ENCODE peak calls at places on chromosomes 5 and 9, in seven cellular contexts. O, H, C, J, B, E and K are unnamed samples.

GRCh38 chr5:138105709-138106108 is 21.9 kb downstream of the WNT8A start:
- DNase-seq in B (no peak), C (no peak), O (no peak), E (no peak), J (no peak), H (no peak), K (no peak)

GRCh38 chr9:87064311-87064710 is 117.0 kb upstream of the GAS1 start:
- DNase-seq in J (no peak), H (no peak), B (no peak), O (no peak), C (no peak), E (no peak), K (no peak)

GRCh38 chr9:135901826-135902225 is 5.5 kb downstream of the CAMSAP1 start:
- DNase-seq in J (no peak), H (no peak), B (no peak), E (no peak), C (no peak), O (no peak), K (no peak)

GRCh38 chr5:119218830-119219782 is 136.7 kb upstream of the TNFAIP8 start:
- DNase-seq in B (peak; percentile 22), E (peak; percentile 10), J (no peak), O (no peak), C (no peak), H (peak; percentile 3), K (no peak)

GRCh38 chr5:10729320-10730133 is 31.5 kb downstream of the DAP start:
- DNase-seq in C (no peak), E (no peak), O (no peak), J (no peak), H (no peak), B (no peak), K (no peak)

GRCh38 chr5:158234323-158235158 is 375.6 kb upstream of the CLINT1 start:
- DNase-seq in B (peak; percentile 61), C (no peak), J (no peak), H (peak; percentile 78), O (peak; percentile 21), E (peak; percentile 82), K (no peak)

GRCh38 chr9:134734270-134734669 is 92.7 kb downstream of the COL5A1 start:
- DNase-seq in E (peak; percentile 60), C (no peak), H (peak; percentile 78), B (peak; percentile 71), J (no peak), O (peak; percentile 48), K (no peak)

GRCh38 chr9:34403554-34404380 is 27.1 kb upstream of the MYORG start:
- DNase-seq in C (peak; percentile 42), H (peak; percentile 37), O (peak; percentile 47), E (peak; percentile 66), J (no peak), B (peak; percentile 81), K (peak; percentile 48)

GRCh38 chr9:21883642-21884041 is 81.2 kb downstream of the MTAP start:
- DNase-seq in H (no peak), E (no peak), C (no peak), B (no peak), J (no peak), O (no peak), K (peak; percentile 5)